ENCODE peak calls at places on chromosomes 5 and 9, in seven cellular contexts. L is spleen; B is aorta; F is CD8-positive, alpha-beta memory T cell; K is NT2/D1; R is adipocyte; X is fibroblast of pulmonary artery. H is an unnamed sample.

GRCh38 chr9:17134396-17134842 is 421 bp upstream of the CNTLN start:
- DNase-seq in L (no peak), B (no peak), F (no peak), K (no peak), R (peak), X (peak), H (peak)

GRCh38 chr5:149561848-149562247 is 10.6 kb upstream of the CSNK1A1 start:
- DNase-seq in L (no peak), B (no peak), F (no peak), K (no peak), R (peak), X (peak), H (peak)

GRCh38 chr5:62083661-62084060 is 222.3 kb upstream of the KIF2A start:
- DNase-seq in L (no peak), B (no peak), F (no peak), K (no peak), R (no peak), X (no peak), H (no peak)

GRCh38 chr9:95087659-95088242 is 229.8 kb downstream of the FANCC start:
- DNase-seq in L (peak), B (peak), F (no peak), K (no peak), R (peak), X (no peak), H (peak)

GRCh38 chr5:16502866-16503265 is 37.3 kb upstream of the ZNF622 start:
- DNase-seq in L (no peak), B (no peak), F (no peak), K (no peak), R (peak), X (no peak), H (peak)

GRCh38 chr5:159286420-159287035 is 23.4 kb downstream of the UBLCP1 start:
- DNase-seq in L (no peak), B (no peak), F (no peak), K (no peak), R (peak), X (peak), H (no peak)

GRCh38 chr9:124502711-124503702 is 4.2 kb downstream of the NR5A1 start:
- DNase-seq in L (peak), B (peak), F (no peak), K (no peak), R (no peak), X (peak), H (no peak)

GRCh38 chr5:132294728-132295504 is 722 bp downstream of the SLC22A4 start:
- DNase-seq in L (peak), B (peak), F (peak), K (peak), R (peak), X (peak), H (peak)

GRCh38 chr9:111975709-111976108 is 79.1 kb downstream of the UGCG start:
- DNase-seq in L (no peak), B (no peak), F (no peak), K (no peak), R (no peak), X (no peak), H (no peak)

GRCh38 chr5:8229551-8229950 is 360.6 kb downstream of the MTRR start:
- DNase-seq in L (no peak), B (no peak), F (no peak), K (no peak), R (no peak), X (no peak), H (no peak)

GRCh38 chr5:61933787-61934626 is 372.0 kb upstream of the KIF2A start:
- DNase-seq in L (no peak), B (no peak), F (no peak), K (peak), R (peak), X (peak), H (peak)

GRCh38 chr5:96377167-96377566 is 55.9 kb downstream of the PCSK1 start:
- DNase-seq in L (no peak), B (no peak), F (no peak), K (no peak), R (no peak), X (no peak), H (no peak)

GRCh38 chr5:17411436-17411835 is 86.6 kb upstream of the TAF11L2 start:
- DNase-seq in L (no peak), B (no peak), F (no peak), K (no peak), R (peak), X (peak), H (no peak)

GRCh38 chr9:28444637-28445036 is 871.4 kb upstream of the C9orf72 start:
- DNase-seq in L (peak), B (no peak), F (no peak), K (no peak), R (no peak), X (no peak), H (no peak)

GRCh38 chr5:116614603-116614920 is 39.9 kb upstream of the SEMA6A start:
- DNase-seq in L (no peak), B (no peak), F (no peak), K (no peak), R (no peak), X (no peak), H (no peak)

GRCh38 chr5:172670444-172670843 is 29.4 kb downstream of the NEURL1B start:
- DNase-seq in L (no peak), B (no peak), F (no peak), K (no peak), R (no peak), X (no peak), H (no peak)

GRCh38 chr5:172672696-172673095 is 31.6 kb downstream of the NEURL1B start:
- DNase-seq in L (no peak), B (no peak), F (no peak), K (no peak), R (no peak), X (no peak), H (no peak)

GRCh38 chr5:172671091-172671490 is 30.0 kb downstream of the NEURL1B start:
- DNase-seq in L (peak), B (peak), F (no peak), K (no peak), R (no peak), X (no peak), H (no peak)

GRCh38 chr5:172667786-172668735 is 27.0 kb downstream of the NEURL1B start:
- DNase-seq in L (no peak), B (peak), F (no peak), K (no peak), R (no peak), X (no peak), H (no peak)

GRCh38 chr5:172669808-172670402 is 28.8 kb downstream of the NEURL1B start:
- DNase-seq in L (peak), B (peak), F (no peak), K (no peak), R (no peak), X (no peak), H (no peak)
- H3K4me3 ChIP-seq in L (no peak), B (no peak), F (no peak), K (no peak), R (no peak), X (no peak), H (no peak)

DNA sequence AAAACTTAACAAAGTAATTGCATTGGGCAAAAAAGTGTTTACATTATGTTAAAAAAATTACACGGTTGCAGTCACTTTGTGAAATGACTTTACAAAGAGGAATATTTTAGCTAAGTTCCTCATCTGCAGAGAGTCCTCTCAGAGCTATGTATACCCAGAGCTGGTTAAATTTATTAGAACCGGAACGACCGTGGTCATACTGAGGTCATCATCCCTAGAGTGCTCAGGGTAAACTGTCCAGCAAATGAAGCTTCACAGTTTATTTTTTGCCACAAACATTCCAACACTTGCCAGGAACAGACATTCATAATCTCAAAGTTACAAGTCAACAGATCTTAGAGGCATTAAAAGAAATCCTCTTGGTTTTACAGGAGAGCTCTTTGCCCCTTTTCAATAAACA is 902 bp downstream of the ROPN1L start:
- DNase-seq in L (no peak), B (no peak), F (no peak), K (no peak), R (no peak), X (no peak), H (peak)
- H3K4me3 ChIP-seq in L (peak), B (no peak), F (no peak), K (peak), R (peak), X (peak), H (peak)

DNA sequence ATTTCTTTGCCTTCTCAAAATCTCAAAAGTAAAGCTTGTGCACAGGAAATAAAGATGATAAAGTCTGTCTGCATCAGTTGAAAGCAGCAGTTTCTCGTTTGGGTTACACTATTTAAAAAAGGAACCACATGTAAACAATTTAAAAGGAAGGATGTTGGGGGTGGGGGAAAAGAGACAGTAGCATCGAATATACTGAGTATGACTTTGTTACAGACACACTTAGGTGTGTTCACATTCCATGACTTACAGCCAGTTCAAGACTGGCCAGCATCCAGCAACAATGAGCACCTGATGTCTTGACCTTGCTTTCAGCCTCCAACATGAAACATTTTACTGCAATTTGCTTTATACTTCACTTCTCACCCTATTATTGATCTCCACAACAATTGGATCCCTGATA is 8.7 kb downstream of the GAPT start:
- DNase-seq in L (no peak), B (no peak), F (no peak), K (no peak), R (no peak), X (no peak), H (no peak)
- H3K4me3 ChIP-seq in L (no peak), B (no peak), F (no peak), K (no peak), R (no peak), X (no peak), H (no peak)

DNA sequence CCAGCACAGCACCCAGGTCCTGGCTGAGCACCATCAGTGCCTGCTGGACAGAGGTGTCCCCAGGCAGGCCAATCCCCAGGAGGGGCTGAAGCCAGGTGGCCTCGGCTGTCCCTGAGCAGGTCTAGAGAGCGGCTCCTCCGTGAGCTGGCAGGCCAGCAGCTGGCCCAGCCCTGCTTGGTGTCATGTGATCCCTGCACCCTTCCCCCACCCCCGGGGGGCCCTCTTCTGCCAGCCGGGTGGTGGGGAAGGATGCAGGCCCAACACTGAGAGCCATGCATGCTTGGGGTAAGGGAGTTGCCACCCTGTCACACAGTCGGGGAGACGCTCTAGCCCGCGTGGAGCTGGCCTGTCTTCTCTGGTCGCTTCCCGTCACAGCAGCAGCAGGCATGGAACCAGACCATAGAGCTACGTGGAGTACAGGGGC is 7.1 kb downstream of the RALGDS start:
- DNase-seq in L (peak), B (peak), F (no peak), K (no peak), R (peak), X (no peak), H (no peak)
- H3K4me3 ChIP-seq in L (no peak), B (no peak), F (no peak), K (no peak), R (no peak), X (no peak), H (no peak)

GRCh38 chr9:122219856-122220672 is 8.7 kb downstream of the LHX6 start:
- DNase-seq in L (no peak), B (no peak), F (no peak), K (no peak), R (no peak), X (peak), H (no peak)
- H3K4me3 ChIP-seq in L (no peak), B (no peak), F (no peak), K (peak), R (peak), X (no peak), H (no peak)

GRCh38 chr5:39661026-39661779 is 236.4 kb upstream of the DAB2 start:
- DNase-seq in L (no peak), B (no peak), F (no peak), K (no peak), R (peak), X (peak), H (peak)
- H3K4me3 ChIP-seq in L (no peak), B (no peak), F (no peak), K (no peak), R (peak), X (no peak), H (no peak)

GRCh38 chr9:133351908-133352634 is 4.1 kb downstream of the RPL7A start:
- DNase-seq in L (no peak), B (no peak), F (no peak), K (peak), R (peak), X (peak), H (peak)

GRCh38 chr9:133347985-133348762 is at the start of the genes MED22 and RPL7A:
- DNase-seq in L (peak), B (peak), F (peak), K (peak), R (peak), X (peak), H (peak)

GRCh38 chr9:133351526-133351907 is 3.5 kb downstream of the RPL7A start:
- DNase-seq in L (no peak), B (no peak), F (no peak), K (no peak), R (peak), X (no peak), H (no peak)

GRCh38 chr9:133348763-133349573 is 950 bp downstream of the RPL7A start:
- DNase-seq in L (no peak), B (no peak), F (no peak), K (no peak), R (peak), X (no peak), H (no peak)

DNA sequence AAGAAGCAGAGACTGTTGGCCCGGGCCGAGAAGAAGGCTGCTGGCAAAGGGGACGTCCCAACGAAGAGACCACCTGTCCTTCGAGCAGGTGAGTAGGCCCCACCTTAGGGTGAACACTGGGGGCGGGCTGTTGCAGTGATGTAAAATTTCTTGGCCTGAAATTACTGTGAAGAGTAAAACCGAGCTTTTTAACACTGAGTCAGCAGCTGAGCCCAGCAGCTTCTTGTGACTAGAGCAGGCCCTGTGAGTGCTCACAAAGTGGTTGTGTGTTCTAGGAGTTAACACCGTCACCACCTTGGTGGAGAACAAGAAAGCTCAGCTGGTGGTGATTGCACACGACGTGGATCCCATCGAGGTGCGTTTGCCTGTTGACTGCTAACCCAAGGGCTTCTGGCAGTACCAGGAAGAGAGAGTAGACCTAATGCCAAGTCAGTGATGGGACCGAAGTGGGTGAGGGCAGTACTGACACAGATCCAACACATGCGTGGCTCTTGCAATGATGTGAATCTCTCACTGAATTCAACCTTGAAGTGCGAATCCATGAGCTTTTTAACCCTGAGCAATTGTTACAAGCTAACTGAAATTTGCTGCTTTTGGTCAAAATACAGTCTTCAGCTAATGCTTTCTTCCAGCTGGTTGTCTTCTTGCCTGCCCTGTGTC is 2.1 kb downstream of the RPL7A start:
- DNase-seq in L (no peak), B (peak), F (no peak), K (no peak), R (no peak), X (no peak), H (no peak)
- H3K4me3 ChIP-seq in L (peak), B (no peak), F (no peak), K (peak), R (peak), X (peak), H (peak)

GRCh38 chr5:157540124-157540523 is 35.5 kb downstream of the ADAM19 start:
- DNase-seq in L (no peak), B (no peak), F (no peak), K (no peak), R (no peak), X (no peak), H (no peak)
- H3K4me3 ChIP-seq in L (no peak), B (no peak), F (no peak), K (no peak), R (no peak), X (no peak), H (no peak)

GRCh38 chr5:151696470-151697061 is 9.9 kb upstream of the SPARC start:
- DNase-seq in L (no peak), B (peak), F (no peak), K (no peak), R (peak), X (peak), H (peak)
- H3K4me3 ChIP-seq in L (no peak), B (no peak), F (no peak), K (peak), R (peak), X (no peak), H (peak)

DNA sequence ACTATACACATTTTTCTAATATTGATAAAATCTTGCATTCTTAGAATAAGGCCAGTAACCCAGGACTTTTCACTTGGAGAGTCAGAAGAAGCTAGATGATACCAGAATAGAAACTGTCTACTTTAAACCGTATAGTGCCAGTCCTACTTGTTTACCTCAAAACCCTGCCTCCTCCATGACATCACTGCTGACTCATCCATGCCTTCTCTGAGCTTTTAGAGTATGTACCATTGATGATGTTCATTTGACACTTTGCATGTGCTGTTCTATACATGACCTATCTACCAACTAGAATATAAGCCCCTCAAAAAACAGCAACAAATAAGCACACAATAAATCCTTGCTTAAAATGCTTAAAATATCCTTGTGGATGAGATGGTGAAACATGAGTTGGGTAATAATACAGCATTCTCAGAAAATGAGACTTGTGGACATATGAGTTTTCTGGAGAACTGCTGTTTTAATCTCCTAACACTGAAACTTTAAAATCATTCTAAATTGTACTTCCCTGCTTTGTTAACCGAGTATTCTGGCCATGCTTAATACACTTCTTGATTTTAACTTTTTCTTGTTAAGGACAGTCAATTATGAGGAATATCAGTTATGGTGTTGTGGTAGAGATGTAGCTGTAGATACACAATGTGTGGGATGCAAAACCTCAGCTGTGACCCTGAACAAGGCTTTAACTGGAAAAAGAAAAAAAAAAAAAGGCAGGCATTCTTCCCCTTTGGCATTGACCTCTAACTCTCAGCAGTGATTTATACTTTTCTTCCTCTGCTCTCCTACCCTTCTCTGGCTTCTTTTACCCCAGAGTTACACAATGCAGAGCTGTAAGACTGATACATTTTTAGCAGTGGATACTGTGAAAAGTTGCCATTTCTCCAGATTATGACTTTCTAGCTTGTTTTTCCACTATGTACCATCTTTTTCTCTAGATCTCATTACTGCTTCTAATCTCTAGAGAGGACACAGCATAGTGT is 2.3 kb downstream of the CTNNAL1 start:
- DNase-seq in L (no peak), B (no peak), F (peak), K (no peak), R (peak), X (peak), H (peak)
- H3K4me3 ChIP-seq in L (peak), B (no peak), F (no peak), K (no peak), R (peak), X (peak), H (no peak)